ENCODE peak calls at places on chromosomes 6 and 20, in eight cellular contexts. I, B, K, D, C, S, O and L are unnamed samples.

GRCh38 chr6:9647043-9647520 is 767.8 kb downstream of the TFAP2A start:
- DNase-seq in K (no peak), D (no peak), C (no peak), B (no peak), S (no peak), I (no peak), O (no peak), L (no peak)

GRCh38 chr20:38789503-38790209 is 15.8 kb upstream of the PPP1R16B start:
- DNase-seq in B (no peak), K (no peak), S (no peak), D (no peak), C (no peak), O (no peak), I (no peak), L (no peak)

GRCh38 chr6:91490672-91491071 is 903.8 kb upstream of the MAP3K7 start:
- DNase-seq in C (no peak), S (no peak), O (no peak), B (no peak), K (no peak), D (no peak), I (no peak), L (no peak)

GRCh38 chr6:72646604-72647485 is 25.0 kb downstream of the KCNQ5 start:
- DNase-seq in B (no peak), I (no peak), K (no peak), O (no peak), S (no peak), D (no peak), C (no peak), L (no peak)

GRCh38 chr6:156698239-156699016 is 78.8 kb upstream of the ARID1B start:
- DNase-seq in K (no peak), I (no peak), C (no peak), D (no peak), O (no peak), S (no peak), B (peak), L (no peak)

GRCh38 chr6:129895692-129896091 is 34.6 kb upstream of the TMEM244 start:
- DNase-seq in K (no peak), I (no peak), S (no peak), C (no peak), B (no peak), D (no peak), O (no peak), L (no peak)

GRCh38 chr6:89706121-89706520 is 67.6 kb upstream of the LYRM2 start:
- DNase-seq in B (no peak), C (no peak), S (no peak), D (no peak), O (no peak), I (no peak), K (no peak), L (no peak)

GRCh38 chr6:118675225-118675624 is 23.8 kb upstream of the CEP85L start:
- DNase-seq in B (no peak), K (no peak), C (no peak), D (no peak), I (no peak), O (no peak), S (no peak), L (no peak)

GRCh38 chr20:61886721-61887658 is 178.7 kb downstream of the TAF4 start:
- DNase-seq in K (no peak), S (peak), C (peak), D (peak), B (peak), O (peak), I (peak), L (peak)

GRCh38 chr20:63322923-63323253 is 29.9 kb downstream of the COL20A1 start:
- DNase-seq in S (no peak), D (no peak), C (no peak), I (no peak), O (no peak), B (no peak), K (no peak), L (no peak)

GRCh38 chr6:22497299-22497698 is 72.1 kb upstream of the HDGFL1 start:
- DNase-seq in O (no peak), D (no peak), C (no peak), K (no peak), I (no peak), B (no peak), S (no peak), L (no peak)

GRCh38 chr6:105272783-105273182 is 93.0 kb upstream of the POPDC3 start:
- DNase-seq in K (no peak), S (no peak), B (no peak), I (no peak), D (peak), O (peak), C (peak), L (no peak)

GRCh38 chr6:25027221-25027916 is 91.6 kb upstream of the RIPOR2 start:
- DNase-seq in K (no peak), S (peak), O (no peak), D (no peak), I (no peak), B (peak), C (no peak), L (no peak)

GRCh38 chr6:36874016-36874442 is 574 bp downstream of the PPIL1 start:
- DNase-seq in I (no peak), K (no peak), S (no peak), D (no peak), O (no peak), C (peak), B (no peak), L (peak)

GRCh38 chr6:79077680-79078056 is 386 bp downstream of the PHIP start:
- DNase-seq in K (no peak), I (peak), O (no peak), C (peak), D (peak), S (peak), B (no peak), L (peak)

GRCh38 chr20:45911486-45912343 is at the start of gene PLTP:
- DNase-seq in O (peak), B (peak), I (peak), S (peak), D (peak), K (no peak), C (peak), L (peak)

GRCh38 chr6:79066330-79066729 is 11.7 kb downstream of the PHIP start:
- DNase-seq in K (no peak), B (no peak), I (no peak), O (no peak), S (no peak), C (no peak), D (no peak), L (no peak)

GRCh38 chr6:26475823-26476729 is 18.3 kb downstream of the BTN2A1 start:
- DNase-seq in K (no peak), O (no peak), I (no peak), C (no peak), D (no peak), S (no peak), B (no peak), L (peak)

GRCh38 chr6:157510329-157511188 is 129.6 kb downstream of the ZDHHC14 start:
- DNase-seq in B (no peak), S (peak), K (no peak), C (no peak), O (no peak), I (no peak), D (no peak), L (peak)

GRCh38 chr6:143183735-143184134 is 123.0 kb downstream of the AIG1 start:
- DNase-seq in K (no peak), O (no peak), C (no peak), B (no peak), D (no peak), S (no peak), I (no peak), L (no peak)

GRCh38 chr6:43331876-43332275 is 23.2 kb upstream of the CRIP3 start:
- DNase-seq in B (no peak), K (no peak), D (no peak), I (no peak), C (no peak), O (no peak), S (no peak), L (no peak)